ENCODE peak calls at places on chromosomes 11 and 22, in five cellular contexts. V, B, J, S and I are unnamed samples.
A peak's percentile ranks its signal among the peaks of the same experiment; 100 is the strongest.

GRCh38 chr11:85170184-85170583 is 457.0 kb downstream of the DLG2 start:
- DNase-seq in V (no peak), J (no peak), S (no peak), B (no peak), I (no peak)

GRCh38 chr11:2317354-2318050 is 15.7 kb downstream of the TSPAN32 start:
- DNase-seq in J (no peak), B (peak; percentile 53), S (no peak), V (no peak), I (peak; percentile 57)

GRCh38 chr22:45007946-45008852 is 1.6 kb downstream of the PHF21B start:
- DNase-seq in V (no peak), S (no peak), B (peak; percentile 77), J (no peak), I (no peak)

GRCh38 chr11:22337571-22338464 is at the start of gene SLC17A6:
- DNase-seq in B (no peak), J (no peak), V (no peak), S (no peak), I (no peak)

GRCh38 chr11:30697032-30697431 is 110.9 kb upstream of the MPPED2 start:
- DNase-seq in V (no peak), B (no peak), J (no peak), S (no peak), I (no peak)

GRCh38 chr11:85028329-85029101 is 598.6 kb downstream of the DLG2 start:
- DNase-seq in B (no peak), J (no peak), V (no peak), S (no peak), I (no peak)

GRCh38 chr22:35152316-35152715 is 86.4 kb downstream of the ISX start:
- DNase-seq in S (no peak), V (no peak), B (no peak), J (no peak), I (peak; percentile 20)

GRCh38 chr11:106463796-106464201 is 386.3 kb downstream of the AASDHPPT start:
- DNase-seq in B (no peak), S (no peak), V (no peak), J (no peak), I (no peak)

GRCh38 chr22:41524283-41524682 is 20.0 kb downstream of the POLR3H start:
- DNase-seq in B (peak; percentile 86), S (no peak), V (peak; percentile 76), J (no peak), I (no peak)

GRCh38 chr11:78277314-78277994 is 88.7 kb downstream of the USP35 start:
- DNase-seq in S (no peak), B (no peak), V (no peak), J (no peak), I (no peak)

GRCh38 chr11:113689711-113690618 is 16.1 kb downstream of the TMPRSS5 start:
- DNase-seq in J (no peak), B (no peak), V (no peak), S (no peak), I (no peak)

GRCh38 chr11:75344761-75345454 is 6.6 kb downstream of the ARRB1 start:
- DNase-seq in J (no peak), V (no peak), B (no peak), S (no peak), I (no peak)

GRCh38 chr22:24894220-24894975 is 52.1 kb downstream of the LHFPL7 start:
- DNase-seq in V (peak; percentile 76), S (no peak), B (peak; percentile 95), J (no peak), I (no peak)

GRCh38 chr11:1309498-1310314 is at the start of gene TOLLIP:
- DNase-seq in S (peak; percentile 97), J (peak; percentile 94), B (peak; percentile 99), V (peak; percentile 98), I (peak; percentile 99)

GRCh38 chr11:898160-898517 is 12.5 kb downstream of the CHID1 start:
- DNase-seq in V (no peak), J (no peak), S (no peak), B (no peak), I (no peak)

GRCh38 chr11:117973446-117973922 is 12.7 kb upstream of the IL10RA start:
- DNase-seq in B (no peak), S (no peak), V (no peak), J (no peak), I (no peak)

GRCh38 chr11:27421819-27422494 is 50.6 kb downstream of the LGR4 start:
- DNase-seq in V (no peak), J (no peak), B (no peak), S (no peak), I (no peak)

GRCh38 chr11:113505541-113506375 is 30.6 kb upstream of the DRD2 start:
- DNase-seq in B (no peak), V (no peak), S (no peak), J (no peak), I (no peak)

GRCh38 chr22:35555351-35555915 is 14.8 kb downstream of the RASD2 start:
- DNase-seq in V (no peak), B (no peak), S (no peak), J (no peak), I (no peak)

GRCh38 chr11:455566-456147 is 5.6 kb downstream of the PTDSS2 start:
- DNase-seq in S (no peak), B (peak; percentile 68), J (no peak), V (no peak), I (no peak)

GRCh38 chr22:33923660-33924246 is 3.5 kb upstream of the LARGE1 start:
- DNase-seq in J (no peak), B (no peak), V (no peak), S (no peak), I (no peak)

GRCh38 chr11:133955945-133956421 is 785 bp downstream of the IGSF9B start:
- DNase-seq in V (no peak), B (no peak), S (no peak), J (no peak), I (no peak)